ENCODE peak calls at places on chromosomes 5 and 9, in five cellular contexts. C is RCC 7860; Q is activated CD4-positive, alpha-beta T cell treated with anti-CD3 and anti-CD28 coated beads, Interleukin-2, amount 10 ng/mL, durations not matched to agents 7 days and 5 days; A is WERI-Rb-1; Y is LHCN-M2. X is an unnamed sample.

GRCh38 chr5:96876292-96876850 is at the start of gene ERAP2:
- DNase-seq in C (peak), A (no peak), Y (peak), Q (peak), X (no peak)

GRCh38 chr5:144457160-144457559 is 286.5 kb downstream of the KCTD16 start:
- DNase-seq in C (no peak), Y (no peak), A (no peak), Q (no peak), X (no peak)

GRCh38 chr5:39219433-39219832 is at the start of gene FYB1:
- DNase-seq in A (no peak), Q (no peak), C (no peak), Y (no peak), X (no peak)

GRCh38 chr5:138611295-138612220 is 36.4 kb upstream of the HSPA9 start:
- DNase-seq in Y (no peak), Q (no peak), A (peak), C (no peak), X (peak)

GRCh38 chr5:147483961-147484707 is 25.7 kb downstream of the DPYSL3 start:
- DNase-seq in Q (no peak), C (peak), A (peak), Y (peak), X (no peak)

GRCh38 chr5:5629579-5629978 is 207.1 kb downstream of the ICE1 start:
- DNase-seq in Q (no peak), Y (no peak), C (no peak), A (no peak), X (no peak)

GRCh38 chr5:35124932-35125331 is 77.2 kb upstream of the AGXT2 start:
- DNase-seq in A (no peak), Y (no peak), C (no peak), Q (no peak), X (no peak)

GRCh38 chr5:134575316-134575715 is 49.8 kb downstream of the JADE2 start:
- DNase-seq in C (no peak), Q (no peak), A (no peak), Y (no peak), X (no peak)

GRCh38 chr9:124285903-124286291 is 28.1 kb downstream of the NEK6 start:
- DNase-seq in Q (peak), A (no peak), C (peak), Y (peak), X (no peak)

GRCh38 chr9:12426198-12426864 is 266.9 kb upstream of the TYRP1 start:
- DNase-seq in A (no peak), Q (no peak), Y (no peak), C (no peak), X (no peak)

GRCh38 chr5:123089971-123090640 is 1.1 kb downstream of the PRDM6 start:
- DNase-seq in C (no peak), A (peak), Q (no peak), Y (no peak), X (no peak)

GRCh38 chr5:42656661-42657035 is 100.0 kb upstream of the CCDC152 start:
- DNase-seq in A (no peak), C (peak), Y (peak), Q (no peak), X (no peak)

GRCh38 chr9:92706218-92706940 is 36.4 kb upstream of the IPPK start:
- DNase-seq in A (peak), Q (peak), C (no peak), Y (peak), X (no peak)

GRCh38 chr9:18359335-18359734 is 114.6 kb upstream of the ADAMTSL1 start:
- DNase-seq in Q (no peak), C (peak), A (no peak), Y (peak), X (no peak)

GRCh38 chr9:95096807-95097206 is 220.7 kb downstream of the FANCC start:
- DNase-seq in C (no peak), Q (no peak), Y (no peak), A (no peak), X (no peak)

GRCh38 chr5:38878391-38879090 is 32.7 kb downstream of the OSMR start:
- DNase-seq in C (no peak), A (no peak), Y (no peak), Q (no peak), X (no peak)

GRCh38 chr5:10564838-10565784 is 1.2 kb downstream of the ANKRD33B start:
- DNase-seq in Q (no peak), A (peak), C (no peak), Y (no peak), X (no peak)

GRCh38 chr9:133184971-133185370 is 21.3 kb upstream of the GBGT1 start:
- DNase-seq in Q (peak), C (peak), Y (peak), A (peak), X (peak)

GRCh38 chr5:155004138-155004744 is 9.3 kb upstream of the KIF4B start:
- DNase-seq in Q (peak), A (peak), C (no peak), Y (no peak), X (no peak)

X was measured in dorsolateral prefrontal cortex.